ENCODE peak calls at places on chromosomes 6 and 20, in four cellular contexts. C is effector memory CD4-positive, alpha-beta T cell; V is suprapubic skin; M is adrenal gland. Q is an unnamed sample. For H3K27me3 and H3K4me1, the result is how much of the 10 kb centered on the place peaks cover.

GRCh38 chr6:158634695-158635426 is 9.7 kb downstream of the DYNLT1 start:
- DNase-seq in C (no peak), V (no peak), M (no peak), Q (no peak)

GRCh38 chr6:56862415-56863175 is 92.3 kb upstream of the BEND6 start:
- DNase-seq in C (no peak), V (no peak), M (no peak), Q (no peak)

GRCh38 chr6:3929281-3929798 is 80.2 kb downstream of the FAM50B start:
- DNase-seq in C (no peak), V (no peak), M (peak), Q (no peak)

GRCh38 chr6:75386050-75386770 is 101.6 kb upstream of the TMEM30A start:
- DNase-seq in C (no peak), V (no peak), M (no peak), Q (no peak)

GRCh38 chr6:140846518-140847277 is 1286.0 kb upstream of the GJE1 start:
- DNase-seq in C (no peak), V (no peak), M (no peak), Q (no peak)

GRCh38 chr6:165662671-165663282 is at the start of gene PDE10A:
- DNase-seq in C (no peak), V (no peak), M (peak), Q (no peak)

GRCh38 chr6:17413313-17413750 is 19.9 kb downstream of the CAP2 start:
- DNase-seq in C (no peak), V (no peak), M (no peak), Q (no peak)

GRCh38 chr6:102571236-102571908 is 1177.9 kb downstream of the GRIK2 start:
- DNase-seq in C (no peak), V (no peak), M (no peak), Q (no peak)

GRCh38 chr20:48605364-48606116 is 222.3 kb downstream of the PREX1 start:
- DNase-seq in C (no peak), V (peak), M (no peak), Q (no peak)

GRCh38 chr6:15551798-15552197 is 111.0 kb downstream of the DTNBP1 start:
- DNase-seq in C (no peak), V (no peak), M (no peak), Q (no peak)

GRCh38 chr20:62758226-62758912 is 37.9 kb upstream of the MRGBP start:
- DNase-seq in C (no peak), V (no peak), M (no peak), Q (no peak)

GRCh38 chr6:166419268-166419667 is 36.5 kb upstream of the MPC1 start:
- DNase-seq in C (peak), V (no peak), M (no peak), Q (no peak)

GRCh38 chr20:38407321-38407720 is 27.8 kb downstream of the SNHG17 start:
- DNase-seq in C (no peak), V (peak), M (no peak), Q (no peak)

GRCh38 chr6:16929814-16930213 is 168.6 kb upstream of the ATXN1 start:
- DNase-seq in C (no peak), V (no peak), M (no peak), Q (no peak)

GRCh38 chr6:104969108-104969507 is 12.2 kb downstream of the LIN28B start:
- DNase-seq in C (no peak), V (no peak), M (no peak), Q (no peak)

GRCh38 chr20:51193066-51193772 is 170.3 kb upstream of the KCNG1 start:
- DNase-seq in C (no peak), V (no peak), M (no peak), Q (no peak)

GRCh38 chr6:84016029-84016428 is 17.5 kb upstream of the MRAP2 start:
- DNase-seq in C (no peak), V (no peak), M (no peak), Q (no peak)

GRCh38 chr6:125942677-125943527 is 13.7 kb upstream of the HINT3 start:
- DNase-seq in C (no peak), V (no peak), M (no peak), Q (no peak)

GRCh38 chr20:63781181-63781580 is 41.6 kb downstream of the SLC2A4RG start:
- DNase-seq in C (no peak), V (no peak), M (no peak), Q (no peak)

GRCh38 chr20:49063279-49063678 is 17.2 kb downstream of the CSE1L start:
- DNase-seq in C (no peak), V (no peak), M (no peak), Q (no peak)

GRCh38 chr6:150207931-150208570 is 65.2 kb downstream of the PPP1R14C start:
- DNase-seq in C (no peak), V (no peak), M (no peak), Q (no peak)

GRCh38 chr6:42316390-42316970 is 98.8 kb upstream of the MRPS10 start:
- DNase-seq in C (no peak), V (no peak), M (no peak), Q (no peak)

GRCh38 chr6:35016417-35017221 is 124.5 kb downstream of the TCP11 start:
- DNase-seq in C (no peak), V (no peak), M (peak), Q (no peak)

GRCh38 chr6:158040804-158041347 is 59.2 kb downstream of the SYNJ2 start:
- DNase-seq in C (no peak), V (no peak), M (peak), Q (no peak)

GRCh38 chr6:155130161-155130853 is 133.5 kb upstream of the CLDN20 start:
- DNase-seq in C (no peak), V (no peak), M (no peak), Q (no peak)

GRCh38 chr6:118680452-118681095 is 29.2 kb upstream of the CEP85L start:
- DNase-seq in C (no peak), V (no peak), M (no peak), Q (no peak)
- H3K27ac ChIP-seq in C (no peak), V (peak), M (no peak), Q (no peak)

GRCh38 chr6:163665464-163665863 is 250.9 kb downstream of the QKI start:
- DNase-seq in C (no peak), V (no peak), M (no peak), Q (no peak)
- H3K27me3 ChIP-seq in C (under half), V (under half), M (under half), Q (under half)

DNA sequence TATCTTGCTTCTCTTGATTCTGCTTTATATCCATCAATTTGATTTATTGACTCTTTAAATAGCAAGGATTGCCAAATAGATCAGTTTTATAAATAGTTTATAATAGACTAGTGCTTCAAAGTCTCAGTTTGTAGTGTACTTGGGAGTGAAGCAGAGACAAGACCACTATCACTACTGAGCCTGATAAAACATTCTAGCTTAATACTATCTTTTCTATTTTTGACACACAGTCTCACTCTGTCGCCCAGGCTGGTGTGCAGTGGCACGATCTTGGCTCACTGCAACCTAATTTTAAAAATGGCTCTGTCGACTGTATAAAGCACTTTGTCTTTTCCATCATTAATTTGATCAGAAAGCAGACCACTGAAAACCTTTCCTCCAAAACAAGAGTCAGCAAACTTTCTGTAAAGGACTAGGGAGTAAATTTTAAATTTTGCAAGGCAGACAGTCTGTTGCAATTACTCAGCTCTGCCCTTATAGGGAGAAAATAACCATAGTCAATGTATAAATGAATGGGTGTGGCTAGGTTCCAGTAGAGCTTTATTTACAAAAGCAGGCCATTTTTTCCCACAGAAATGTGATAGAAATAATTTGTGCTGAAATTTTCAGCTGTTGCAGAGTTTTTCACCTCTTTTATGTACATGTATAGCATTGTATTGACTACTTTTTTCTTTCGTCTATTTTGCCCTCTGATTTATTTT is 7.5 kb downstream of the AMD1 start:
- DNase-seq in C (no peak), V (no peak), M (no peak), Q (no peak)
- H3K4me1 ChIP-seq in C (half or more), V (half or more), M (under half), Q (half or more)

DNA sequence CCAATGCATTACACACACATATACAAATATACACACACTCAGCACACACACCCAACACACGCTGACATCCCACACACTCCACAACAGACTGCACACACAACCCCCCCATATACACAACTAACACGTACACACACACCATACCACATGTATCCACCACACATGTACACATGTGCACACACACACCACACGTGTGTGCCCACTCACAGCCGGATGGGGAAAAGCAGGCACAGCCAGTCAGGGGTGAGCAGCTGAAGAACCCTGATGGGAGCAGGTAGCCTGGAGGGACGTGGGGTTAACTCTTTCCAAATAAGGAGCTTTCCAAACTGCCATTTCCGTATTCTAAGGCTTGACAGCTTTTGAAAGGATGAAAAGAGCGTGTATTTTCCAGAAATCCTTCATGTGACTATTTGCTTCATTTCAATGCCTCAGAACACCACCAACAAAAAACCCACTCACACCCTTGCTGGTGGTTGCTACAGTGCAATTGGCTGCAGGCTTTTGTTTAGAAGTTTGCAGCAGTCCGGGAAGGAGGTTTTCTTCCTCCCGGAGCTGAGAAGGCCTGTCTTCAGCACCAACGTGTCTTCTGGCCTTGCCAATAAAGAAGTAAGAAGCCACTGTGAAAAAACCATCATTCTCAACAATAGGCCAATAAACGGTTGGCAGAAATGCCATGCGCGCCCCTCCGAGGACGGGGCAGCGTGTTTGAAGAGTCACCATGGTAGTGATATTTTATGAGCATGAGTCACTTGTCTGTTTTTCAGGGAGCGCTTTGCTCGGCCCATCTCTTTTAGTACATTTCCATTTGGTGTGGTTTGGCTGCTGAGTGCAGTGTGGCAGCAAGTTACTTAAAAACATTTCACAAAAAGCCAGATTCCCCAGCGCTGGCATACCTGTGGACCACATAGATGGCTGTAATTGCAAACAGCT is 131.3 kb upstream of the GMDS start:
- DNase-seq in C (no peak), V (no peak), M (no peak), Q (no peak)
- H3K27ac ChIP-seq in C (no peak), V (no peak), M (no peak), Q (no peak)

GRCh38 chr6:145327497-145328055 is 407.7 kb downstream of the EPM2A start:
- DNase-seq in C (no peak), V (no peak), M (no peak), Q (no peak)
- H3K27me3 ChIP-seq in C (under half), V (under half), M (under half), Q (under half)

DNA sequence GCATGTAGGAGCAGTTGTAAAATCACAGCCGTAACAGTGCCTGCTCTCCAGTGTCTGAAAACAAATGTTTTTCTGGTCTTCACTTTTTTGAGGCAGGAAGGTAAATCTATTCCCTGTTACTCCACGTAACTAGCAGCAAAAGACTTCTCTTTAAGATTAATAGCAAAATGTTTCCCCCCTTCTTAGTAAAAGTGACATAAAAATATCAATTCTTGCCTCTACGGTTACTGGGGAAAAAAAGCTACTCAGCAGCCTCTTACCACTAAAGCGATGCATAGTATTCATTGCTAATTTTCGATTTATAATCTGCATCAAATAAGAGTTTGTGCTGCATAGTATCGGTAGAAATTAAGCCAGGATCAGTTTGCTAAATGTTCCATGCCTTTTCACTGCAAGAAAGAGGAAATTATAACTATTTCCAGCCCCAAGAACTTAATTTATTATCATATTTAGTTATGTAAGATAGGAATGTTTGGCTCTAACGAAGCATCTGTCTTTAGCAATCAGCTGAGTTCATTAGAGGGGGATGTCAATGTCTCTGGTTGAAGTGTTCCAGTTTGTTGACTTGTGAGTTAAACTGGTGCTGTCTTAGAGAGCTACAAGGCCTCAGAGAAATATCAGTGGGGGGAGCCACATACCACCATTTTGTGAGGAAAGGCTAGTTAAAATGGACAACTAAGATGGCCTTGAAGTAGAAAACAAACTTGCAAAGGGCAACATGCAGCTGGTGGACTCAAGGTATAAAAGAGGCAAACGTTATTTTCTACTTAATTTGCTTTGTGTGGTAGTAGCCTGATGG is 630 bp upstream of the TSPYL1 start:
- DNase-seq in C (no peak), V (no peak), M (no peak), Q (no peak)
- H3K4me1 ChIP-seq in C (under half), V (under half), M (under half), Q (under half)

DNA sequence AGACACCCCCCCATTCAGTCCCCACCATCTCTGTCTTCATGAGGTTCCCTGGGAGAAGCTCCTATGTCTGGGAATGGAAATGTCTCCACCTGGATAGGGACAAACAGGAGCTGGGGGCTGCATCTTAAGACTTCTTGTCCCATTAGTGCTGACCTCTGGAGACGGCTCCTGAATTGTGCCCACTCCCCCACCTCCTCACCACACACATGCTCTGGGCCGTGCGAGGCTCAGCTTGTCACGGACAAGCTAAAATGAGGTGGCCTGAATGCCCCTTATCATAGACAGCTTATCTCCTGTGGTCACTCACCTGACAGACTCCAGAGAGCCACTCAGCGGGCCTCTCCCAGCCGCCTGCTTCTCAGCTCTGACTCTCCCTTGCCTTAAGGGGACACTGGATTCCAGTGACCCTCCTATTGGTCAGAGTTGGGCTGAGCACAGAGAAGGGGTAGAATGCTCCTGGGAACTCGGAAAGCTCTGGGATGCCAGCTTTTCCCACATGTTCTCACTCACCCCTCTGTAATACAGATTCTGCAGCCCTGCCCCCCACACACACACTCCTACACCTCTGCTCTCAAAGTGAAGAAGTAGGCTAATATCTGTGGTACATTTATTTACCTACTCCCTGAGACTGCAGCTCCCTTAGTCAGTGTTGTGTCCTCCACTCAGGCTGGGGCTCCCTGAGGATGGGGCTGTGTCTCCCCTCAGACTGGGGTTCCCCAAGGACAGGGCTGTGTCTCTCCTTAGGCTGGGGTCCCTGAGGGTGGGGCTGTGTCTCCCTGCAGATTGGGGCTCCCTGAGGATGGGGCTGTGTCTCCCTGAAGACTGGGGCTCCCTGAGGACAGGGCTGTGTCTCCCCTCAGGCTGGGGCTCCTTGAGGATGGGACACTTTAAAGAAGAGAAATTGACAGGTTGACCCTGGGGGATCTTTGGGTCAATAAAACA is 167.5 kb downstream of the VEGFA start:
- DNase-seq in C (no peak), V (peak), M (no peak), Q (no peak)
- H3K27ac ChIP-seq in C (no peak), V (no peak), M (no peak), Q (no peak)

Q was measured in esophagus squamous epithelium.